ENCODE peak calls at places on chromosomes 2 and 18, in nine cellular contexts. One of them, this sample, is unnamed.

GRCh38 chr18:27713037-27713726 is 463.7 kb downstream of the CDH2 start:
- DNase-seq in B cell: no peak
- DNase-seq in left ventricle myocardium inferior: no peak
- DNase-seq in SK-N-SH: no peak
- DNase-seq in BJ: no peak
- DNase-seq in adrenal gland: no peak
- DNase-seq in PC-9: no peak
- DNase-seq in cardiac fibroblast: peak
- DNase-seq in neural progenitor cell: peak
- DNase-seq in this sample: no peak

GRCh38 chr18:76875390-76876330 is 53.3 kb downstream of the ZNF236 start:
- DNase-seq in SK-N-SH: peak
- DNase-seq in PC-9: peak
- DNase-seq in cardiac fibroblast: peak
- DNase-seq in left ventricle myocardium inferior: no peak
- DNase-seq in adrenal gland: peak
- DNase-seq in neural progenitor cell: peak
- DNase-seq in BJ: no peak
- DNase-seq in B cell: peak
- DNase-seq in this sample: no peak

GRCh38 chr2:65057391-65058052 is 1.3 kb downstream of the CEP68 start:
- DNase-seq in neural progenitor cell: no peak
- DNase-seq in left ventricle myocardium inferior: no peak
- DNase-seq in PC-9: peak
- DNase-seq in BJ: no peak
- DNase-seq in cardiac fibroblast: peak
- DNase-seq in B cell: no peak
- DNase-seq in SK-N-SH: no peak
- DNase-seq in adrenal gland: no peak
- DNase-seq in this sample: no peak

GRCh38 chr2:85195956-85196355 is 62.8 kb downstream of the TCF7L1 start:
- DNase-seq in left ventricle myocardium inferior: no peak
- DNase-seq in neural progenitor cell: no peak
- DNase-seq in cardiac fibroblast: no peak
- DNase-seq in PC-9: no peak
- DNase-seq in BJ: no peak
- DNase-seq in adrenal gland: no peak
- DNase-seq in B cell: no peak
- DNase-seq in SK-N-SH: no peak
- DNase-seq in this sample: no peak

GRCh38 chr2:16629770-16630169 is 35.9 kb downstream of the CYRIA start:
- DNase-seq in cardiac fibroblast: no peak
- DNase-seq in SK-N-SH: no peak
- DNase-seq in adrenal gland: no peak
- DNase-seq in B cell: no peak
- DNase-seq in neural progenitor cell: no peak
- DNase-seq in PC-9: peak
- DNase-seq in left ventricle myocardium inferior: no peak
- DNase-seq in BJ: no peak
- DNase-seq in this sample: no peak

GRCh38 chr2:208222351-208222750 is 32.5 kb downstream of the IDH1 start:
- DNase-seq in BJ: no peak
- DNase-seq in left ventricle myocardium inferior: no peak
- DNase-seq in adrenal gland: no peak
- DNase-seq in PC-9: no peak
- DNase-seq in cardiac fibroblast: peak
- DNase-seq in B cell: no peak
- DNase-seq in neural progenitor cell: no peak
- DNase-seq in SK-N-SH: no peak
- DNase-seq in this sample: no peak

GRCh38 chr2:21276163-21276562 is 152.4 kb downstream of the TDRD15 start:
- DNase-seq in neural progenitor cell: no peak
- DNase-seq in SK-N-SH: no peak
- DNase-seq in left ventricle myocardium inferior: no peak
- DNase-seq in B cell: no peak
- DNase-seq in adrenal gland: no peak
- DNase-seq in PC-9: no peak
- DNase-seq in BJ: no peak
- DNase-seq in cardiac fibroblast: no peak
- DNase-seq in this sample: no peak

GRCh38 chr18:36297419-36298112 is at the start of gene FHOD3:
- DNase-seq in B cell: peak
- DNase-seq in PC-9: peak
- DNase-seq in cardiac fibroblast: peak
- DNase-seq in left ventricle myocardium inferior: peak
- DNase-seq in adrenal gland: peak
- DNase-seq in BJ: no peak
- DNase-seq in SK-N-SH: peak
- DNase-seq in neural progenitor cell: peak
- DNase-seq in this sample: no peak

GRCh38 chr2:48607307-48608014 is 10.2 kb upstream of the GTF2A1L start:
- DNase-seq in B cell: no peak
- DNase-seq in adrenal gland: no peak
- DNase-seq in PC-9: no peak
- DNase-seq in BJ: no peak
- DNase-seq in SK-N-SH: no peak
- DNase-seq in neural progenitor cell: no peak
- DNase-seq in left ventricle myocardium inferior: no peak
- DNase-seq in cardiac fibroblast: peak
- DNase-seq in this sample: no peak

GRCh38 chr2:100188326-100188725 is 45.9 kb upstream of the AFF3 start:
- DNase-seq in BJ: no peak
- DNase-seq in left ventricle myocardium inferior: no peak
- DNase-seq in B cell: no peak
- DNase-seq in cardiac fibroblast: no peak
- DNase-seq in neural progenitor cell: no peak
- DNase-seq in SK-N-SH: no peak
- DNase-seq in adrenal gland: no peak
- DNase-seq in PC-9: peak
- DNase-seq in this sample: no peak

GRCh38 chr2:170505631-170506270 is 209.4 kb upstream of the SP5 start:
- DNase-seq in SK-N-SH: no peak
- DNase-seq in neural progenitor cell: peak
- DNase-seq in adrenal gland: peak
- DNase-seq in B cell: no peak
- DNase-seq in left ventricle myocardium inferior: peak
- DNase-seq in cardiac fibroblast: no peak
- DNase-seq in PC-9: no peak
- DNase-seq in BJ: no peak
- DNase-seq in this sample: no peak

GRCh38 chr2:6828299-6828584 is 37.5 kb downstream of the CMPK2 start:
- DNase-seq in BJ: peak
- DNase-seq in PC-9: no peak
- DNase-seq in cardiac fibroblast: peak
- DNase-seq in neural progenitor cell: peak
- DNase-seq in SK-N-SH: peak
- DNase-seq in adrenal gland: no peak
- DNase-seq in B cell: no peak
- DNase-seq in left ventricle myocardium inferior: no peak
- DNase-seq in this sample: peak
- TF ChIP-seq CTCF in BJ: peak
- TF ChIP-seq CTCF in PC-9: peak
- TF ChIP-seq CTCF in cardiac fibroblast: peak
- TF ChIP-seq CTCF in neural progenitor cell: peak
- TF ChIP-seq CTCF in SK-N-SH: peak
- TF ChIP-seq CTCF in adrenal gland: peak
- TF ChIP-seq CTCF in B cell: peak
- TF ChIP-seq CTCF in left ventricle myocardium inferior: peak
- TF ChIP-seq CTCF in this sample: peak

GRCh38 chr2:207166349-207167128 is 791 bp upstream of the KLF7 start:
- DNase-seq in neural progenitor cell: peak
- DNase-seq in BJ: no peak
- DNase-seq in left ventricle myocardium inferior: peak
- DNase-seq in adrenal gland: peak
- DNase-seq in SK-N-SH: peak
- DNase-seq in B cell: peak
- DNase-seq in cardiac fibroblast: peak
- DNase-seq in PC-9: peak
- DNase-seq in this sample: peak
- TF ChIP-seq CTCF in neural progenitor cell: peak
- TF ChIP-seq CTCF in BJ: no peak
- TF ChIP-seq CTCF in left ventricle myocardium inferior: peak
- TF ChIP-seq CTCF in adrenal gland: peak
- TF ChIP-seq CTCF in SK-N-SH: peak
- TF ChIP-seq CTCF in B cell: peak
- TF ChIP-seq CTCF in cardiac fibroblast: no peak
- TF ChIP-seq CTCF in PC-9: no peak
- TF ChIP-seq CTCF in this sample: no peak

DNA sequence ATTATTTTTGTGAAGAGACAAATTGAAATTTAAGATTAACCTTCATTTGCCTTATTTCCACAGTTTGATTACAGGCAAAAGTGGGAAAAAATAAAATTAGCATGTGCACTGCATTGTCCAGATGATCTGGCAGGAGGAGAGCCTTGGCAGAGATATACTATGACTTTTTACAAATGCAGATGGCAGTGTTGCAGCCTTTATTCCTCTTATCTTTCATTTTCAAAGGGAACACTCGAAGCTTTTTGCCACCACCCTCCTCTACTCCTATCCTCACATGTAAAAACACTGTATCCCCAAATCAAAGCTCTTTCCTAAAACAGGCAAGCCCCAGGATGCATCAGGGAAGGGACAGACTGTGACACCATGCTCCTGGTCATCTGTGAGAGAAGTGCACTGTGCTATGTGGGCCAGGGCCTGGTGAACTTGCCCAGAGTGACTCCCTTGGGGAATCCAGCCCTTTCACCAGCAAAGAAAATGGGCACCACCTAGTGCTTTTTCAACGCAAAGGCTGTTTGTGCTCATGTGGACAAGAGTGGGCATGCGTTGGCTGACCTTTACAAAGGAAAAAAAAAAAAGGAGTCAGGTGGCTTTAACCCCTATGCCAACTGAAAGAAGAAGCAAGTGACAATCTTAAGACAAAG is 74.7 kb upstream of the ETAA1 start:
- DNase-seq in BJ: no peak
- DNase-seq in left ventricle myocardium inferior: peak
- DNase-seq in B cell: no peak
- DNase-seq in SK-N-SH: peak
- DNase-seq in cardiac fibroblast: peak
- DNase-seq in neural progenitor cell: peak
- DNase-seq in adrenal gland: peak
- DNase-seq in PC-9: peak
- DNase-seq in this sample: peak
- TF ChIP-seq CTCF in BJ: peak
- TF ChIP-seq CTCF in left ventricle myocardium inferior: peak
- TF ChIP-seq CTCF in B cell: no peak
- TF ChIP-seq CTCF in SK-N-SH: peak
- TF ChIP-seq CTCF in cardiac fibroblast: peak
- TF ChIP-seq CTCF in neural progenitor cell: peak
- TF ChIP-seq CTCF in adrenal gland: peak
- TF ChIP-seq CTCF in PC-9: peak
- TF ChIP-seq CTCF in this sample: peak

DNA sequence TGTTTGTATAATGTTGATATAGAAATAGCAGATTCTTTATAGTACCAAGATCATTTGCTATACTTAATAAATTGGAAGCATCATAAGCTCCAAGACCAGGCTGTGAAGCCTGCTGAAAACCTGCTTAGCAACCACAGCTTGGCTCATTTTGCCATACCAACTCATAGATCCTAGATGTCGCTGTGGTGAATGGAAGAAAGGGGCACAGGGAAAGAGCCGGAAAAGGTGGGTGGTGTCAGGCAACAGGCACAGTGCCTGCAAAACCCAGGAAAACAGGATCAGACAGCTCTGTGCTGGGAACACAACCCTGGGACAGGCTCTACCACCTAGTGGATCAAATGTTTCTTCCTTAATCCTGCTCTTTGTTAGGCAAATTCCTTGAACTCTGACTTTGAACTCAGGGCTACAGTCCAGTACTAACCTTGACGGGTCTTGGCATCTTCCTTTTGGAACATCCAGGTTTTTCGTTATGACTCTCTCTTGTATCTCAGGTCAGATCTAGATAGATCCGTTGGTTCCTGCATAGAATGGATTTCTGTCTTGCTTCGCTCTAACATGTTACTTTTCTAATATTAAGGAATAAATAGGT is 31.6 kb downstream of the TWSG1 start:
- DNase-seq in PC-9: no peak
- DNase-seq in cardiac fibroblast: peak
- DNase-seq in adrenal gland: peak
- DNase-seq in B cell: no peak
- DNase-seq in neural progenitor cell: peak
- DNase-seq in left ventricle myocardium inferior: no peak
- DNase-seq in SK-N-SH: peak
- DNase-seq in BJ: no peak
- DNase-seq in this sample: no peak
- TF ChIP-seq CTCF in PC-9: no peak
- TF ChIP-seq CTCF in cardiac fibroblast: peak
- TF ChIP-seq CTCF in adrenal gland: no peak
- TF ChIP-seq CTCF in B cell: no peak
- TF ChIP-seq CTCF in neural progenitor cell: peak
- TF ChIP-seq CTCF in left ventricle myocardium inferior: peak
- TF ChIP-seq CTCF in SK-N-SH: peak
- TF ChIP-seq CTCF in BJ: peak
- TF ChIP-seq CTCF in this sample: peak

GRCh38 chr2:233416706-233417105 is 62.4 kb downstream of the DGKD start:
- DNase-seq in left ventricle myocardium inferior: no peak
- DNase-seq in PC-9: no peak
- DNase-seq in cardiac fibroblast: no peak
- DNase-seq in neural progenitor cell: no peak
- DNase-seq in B cell: no peak
- DNase-seq in SK-N-SH: no peak
- DNase-seq in adrenal gland: no peak
- DNase-seq in BJ: no peak
- DNase-seq in this sample: no peak
- TF ChIP-seq CTCF in left ventricle myocardium inferior: no peak
- TF ChIP-seq CTCF in PC-9: no peak
- TF ChIP-seq CTCF in cardiac fibroblast: no peak
- TF ChIP-seq CTCF in neural progenitor cell: no peak
- TF ChIP-seq CTCF in B cell: no peak
- TF ChIP-seq CTCF in SK-N-SH: no peak
- TF ChIP-seq CTCF in adrenal gland: no peak
- TF ChIP-seq CTCF in BJ: no peak
- TF ChIP-seq CTCF in this sample: no peak

GRCh38 chr2:158463496-158464095 is 6.8 kb downstream of the PKP4 start:
- DNase-seq in SK-N-SH: no peak
- DNase-seq in left ventricle myocardium inferior: no peak
- DNase-seq in BJ: no peak
- DNase-seq in neural progenitor cell: no peak
- DNase-seq in PC-9: no peak
- DNase-seq in cardiac fibroblast: no peak
- DNase-seq in adrenal gland: no peak
- DNase-seq in B cell: no peak
- DNase-seq in this sample: no peak

GRCh38 chr2:158457826-158458616 is 1.3 kb downstream of the PKP4 start:
- DNase-seq in PC-9: peak
- DNase-seq in adrenal gland: peak
- DNase-seq in BJ: no peak
- DNase-seq in B cell: peak
- DNase-seq in cardiac fibroblast: peak
- DNase-seq in neural progenitor cell: peak
- DNase-seq in SK-N-SH: peak
- DNase-seq in left ventricle myocardium inferior: peak
- DNase-seq in this sample: no peak

GRCh38 chr2:158459161-158460003 is 2.6 kb downstream of the PKP4 start:
- DNase-seq in neural progenitor cell: no peak
- DNase-seq in cardiac fibroblast: no peak
- DNase-seq in adrenal gland: no peak
- DNase-seq in left ventricle myocardium inferior: no peak
- DNase-seq in PC-9: no peak
- DNase-seq in BJ: no peak
- DNase-seq in SK-N-SH: no peak
- DNase-seq in B cell: no peak
- DNase-seq in this sample: no peak

GRCh38 chr2:158458617-158458920 is 1.8 kb downstream of the PKP4 start:
- DNase-seq in adrenal gland: no peak
- DNase-seq in BJ: no peak
- DNase-seq in B cell: no peak
- DNase-seq in PC-9: no peak
- DNase-seq in SK-N-SH: peak
- DNase-seq in left ventricle myocardium inferior: no peak
- DNase-seq in neural progenitor cell: no peak
- DNase-seq in cardiac fibroblast: no peak
- DNase-seq in this sample: no peak

GRCh38 chr2:158460632-158461297 is 4.0 kb downstream of the PKP4 start:
- DNase-seq in BJ: no peak
- DNase-seq in SK-N-SH: no peak
- DNase-seq in B cell: no peak
- DNase-seq in neural progenitor cell: no peak
- DNase-seq in cardiac fibroblast: no peak
- DNase-seq in left ventricle myocardium inferior: no peak
- DNase-seq in adrenal gland: no peak
- DNase-seq in PC-9: peak
- DNase-seq in this sample: no peak
- TF ChIP-seq CTCF in BJ: peak
- TF ChIP-seq CTCF in SK-N-SH: peak
- TF ChIP-seq CTCF in B cell: no peak
- TF ChIP-seq CTCF in neural progenitor cell: no peak
- TF ChIP-seq CTCF in cardiac fibroblast: no peak
- TF ChIP-seq CTCF in left ventricle myocardium inferior: peak
- TF ChIP-seq CTCF in adrenal gland: no peak
- TF ChIP-seq CTCF in PC-9: no peak
- TF ChIP-seq CTCF in this sample: peak